ENCODE peak calls at places on chromosomes 3 and 15, in eight cellular contexts. S is NAMALWA, W is dermis microvascular lymphatic vessel endothelial cell, E is GM13976, J is neural progenitor cell, K is GM23338, O is HTR-8/SVneo, H is right cardiac atrium. P is an unnamed sample.

GRCh38 chr3:100561459-100562158 is 47.8 kb upstream of the ADGRG7 start:
- DNase-seq in S (no peak), W (peak), E (no peak), J (peak), K (peak), O (no peak), H (no peak), P (peak)

GRCh38 chr3:107523361-107524213 is 825 bp downstream of the BBX start:
- DNase-seq in S (peak), W (no peak), E (peak), J (peak), K (peak), O (peak), H (peak), P (peak)

GRCh38 chr3:14016900-14017475 is 107.7 kb downstream of the CHCHD4 start:
- DNase-seq in S (no peak), W (no peak), E (no peak), J (no peak), K (no peak), O (no peak), H (no peak), P (no peak)

GRCh38 chr15:38868326-38869114 is 303.9 kb upstream of the RASGRP1 start:
- DNase-seq in S (no peak), W (no peak), E (no peak), J (no peak), K (no peak), O (peak), H (peak), P (no peak)

GRCh38 chr15:72176743-72177142 is 20.8 kb downstream of the GRAMD2A start:
- DNase-seq in S (no peak), W (no peak), E (no peak), J (no peak), K (no peak), O (no peak), H (no peak), P (no peak)

GRCh38 chr3:138439646-138440045 is 5.2 kb downstream of the ESYT3 start:
- DNase-seq in S (no peak), W (no peak), E (no peak), J (no peak), K (no peak), O (peak), H (no peak), P (no peak)

GRCh38 chr15:92879949-92880725 is 20.0 kb upstream of the CHD2 start:
- DNase-seq in S (no peak), W (no peak), E (no peak), J (peak), K (no peak), O (no peak), H (no peak), P (no peak)

GRCh38 chr3:142356818-142357217 is 91.0 kb downstream of the XRN1 start:
- DNase-seq in S (no peak), W (no peak), E (no peak), J (no peak), K (no peak), O (no peak), H (no peak), P (no peak)

GRCh38 chr3:136844726-136845125 is 17.3 kb upstream of the NCK1 start:
- DNase-seq in S (no peak), W (no peak), E (no peak), J (no peak), K (no peak), O (no peak), H (no peak), P (no peak)

GRCh38 chr15:70557506-70558258 is 205.7 kb downstream of the UACA start:
- DNase-seq in S (no peak), W (no peak), E (no peak), J (no peak), K (no peak), O (no peak), H (no peak), P (no peak)

GRCh38 chr3:186589115-186589514 is 18.6 kb downstream of the DNAJB11 start:
- DNase-seq in S (peak), W (no peak), E (no peak), J (peak), K (peak), O (no peak), H (no peak), P (no peak)

GRCh38 chr3:77693147-77693546 is 653.2 kb downstream of the ROBO2 start:
- DNase-seq in S (no peak), W (no peak), E (no peak), J (no peak), K (no peak), O (no peak), H (no peak), P (no peak)

GRCh38 chr15:27473846-27474245 is 502.9 kb downstream of the GABRG3 start:
- DNase-seq in S (no peak), W (no peak), E (no peak), J (no peak), K (no peak), O (no peak), H (no peak), P (no peak)

GRCh38 chr3:61632568-61633175 is 71.3 kb downstream of the PTPRG start:
- DNase-seq in S (no peak), W (no peak), E (no peak), J (no peak), K (no peak), O (no peak), H (no peak), P (no peak)

P was measured in iPS-NIHi11.